ENCODE peak calls at places on chromosome 3, in six cellular contexts. One of them, this sample, is unnamed.
A peak's percentile ranks its signal among the peaks of the same experiment; 100 is the strongest.

GRCh38 chr3:105513886-105514285 is 147.2 kb downstream of the ALCAM start:
- DNase-seq in H1: no peak
- DNase-seq in HepG2: no peak
- DNase-seq in HCT116: no peak
- DNase-seq in GM12878: no peak
- DNase-seq in K562: no peak
- DNase-seq in this sample: no peak

GRCh38 chr3:160210799-160211221 is 14.4 kb upstream of the C3orf80 start:
- DNase-seq in HCT116: peak; percentile 62
- DNase-seq in K562: peak; percentile 23
- DNase-seq in H1: no peak
- DNase-seq in HepG2: peak; percentile 11
- DNase-seq in GM12878: no peak
- DNase-seq in this sample: no peak

GRCh38 chr3:126180477-126181397 is at the start of gene ALDH1L1:
- DNase-seq in HCT116: no peak
- DNase-seq in K562: no peak
- DNase-seq in GM12878: no peak
- DNase-seq in HepG2: peak; percentile 69
- DNase-seq in H1: peak; percentile 84
- DNase-seq in this sample: peak; percentile 33

GRCh38 chr3:16303037-16303436 is 38.0 kb downstream of the OXNAD1 start:
- DNase-seq in HepG2: no peak
- DNase-seq in HCT116: no peak
- DNase-seq in H1: no peak
- DNase-seq in GM12878: no peak
- DNase-seq in K562: no peak
- DNase-seq in this sample: no peak

GRCh38 chr3:65581313-65581712 is 457.4 kb downstream of the MAGI1 start:
- DNase-seq in HCT116: no peak
- DNase-seq in GM12878: no peak
- DNase-seq in HepG2: no peak
- DNase-seq in K562: no peak
- DNase-seq in H1: no peak
- DNase-seq in this sample: no peak

GRCh38 chr3:4297486-4297885 is 5.7 kb upstream of the SETMAR start:
- DNase-seq in HCT116: no peak
- DNase-seq in K562: no peak
- DNase-seq in H1: no peak
- DNase-seq in HepG2: no peak
- DNase-seq in GM12878: no peak
- DNase-seq in this sample: no peak

GRCh38 chr3:53551324-53551723 is 56.9 kb downstream of the CACNA1D start:
- DNase-seq in HCT116: no peak
- DNase-seq in K562: no peak
- DNase-seq in H1: no peak
- DNase-seq in GM12878: no peak
- DNase-seq in HepG2: no peak
- DNase-seq in this sample: no peak

GRCh38 chr3:66195347-66195783 is 25.4 kb upstream of the SLC25A26 start:
- DNase-seq in K562: no peak
- DNase-seq in HepG2: no peak
- DNase-seq in HCT116: peak; percentile 62
- DNase-seq in GM12878: no peak
- DNase-seq in H1: peak; percentile 73
- DNase-seq in this sample: no peak

GRCh38 chr3:43378066-43378935 is 92.0 kb downstream of the SNRK start:
- DNase-seq in H1: no peak
- DNase-seq in GM12878: peak; percentile 4
- DNase-seq in HCT116: peak; percentile 39
- DNase-seq in K562: peak; percentile 73
- DNase-seq in HepG2: peak; percentile 31
- DNase-seq in this sample: peak; percentile 46

GRCh38 chr3:13939206-13939605 is 59.3 kb upstream of the WNT7A start:
- DNase-seq in HCT116: no peak
- DNase-seq in HepG2: no peak
- DNase-seq in K562: no peak
- DNase-seq in H1: no peak
- DNase-seq in GM12878: no peak
- DNase-seq in this sample: no peak

GRCh38 chr3:64399205-64399800 is 174.0 kb upstream of the PRICKLE2 start:
- DNase-seq in K562: peak; percentile 14
- DNase-seq in HCT116: peak; percentile 7
- DNase-seq in GM12878: no peak
- DNase-seq in HepG2: peak; percentile 21
- DNase-seq in H1: no peak
- DNase-seq in this sample: peak; percentile 55

GRCh38 chr3:17157713-17158112 is 273.0 kb downstream of the PLCL2 start:
- DNase-seq in K562: no peak
- DNase-seq in HCT116: no peak
- DNase-seq in H1: no peak
- DNase-seq in HepG2: no peak
- DNase-seq in GM12878: no peak
- DNase-seq in this sample: no peak

GRCh38 chr3:44771424-44772098 is 10.0 kb downstream of the KIF15 start:
- DNase-seq in HCT116: no peak
- DNase-seq in HepG2: no peak
- DNase-seq in GM12878: no peak
- DNase-seq in K562: no peak
- DNase-seq in H1: no peak
- DNase-seq in this sample: no peak

GRCh38 chr3:124397088-124397487 is 333.2 kb upstream of the UMPS start:
- DNase-seq in GM12878: no peak
- DNase-seq in K562: no peak
- DNase-seq in H1: no peak
- DNase-seq in HepG2: no peak
- DNase-seq in HCT116: no peak
- DNase-seq in this sample: no peak

GRCh38 chr3:50806806-50807205 is 132.1 kb downstream of the DOCK3 start:
- DNase-seq in H1: no peak
- DNase-seq in GM12878: no peak
- DNase-seq in HCT116: no peak
- DNase-seq in HepG2: no peak
- DNase-seq in K562: no peak
- DNase-seq in this sample: peak; percentile 32

GRCh38 chr3:138862531-138862923 is 27.8 kb upstream of the PIK3CB start:
- DNase-seq in GM12878: no peak
- DNase-seq in HCT116: peak; percentile 12
- DNase-seq in K562: no peak
- DNase-seq in H1: peak; percentile 49
- DNase-seq in HepG2: no peak
- DNase-seq in this sample: peak; percentile 42

DNA sequence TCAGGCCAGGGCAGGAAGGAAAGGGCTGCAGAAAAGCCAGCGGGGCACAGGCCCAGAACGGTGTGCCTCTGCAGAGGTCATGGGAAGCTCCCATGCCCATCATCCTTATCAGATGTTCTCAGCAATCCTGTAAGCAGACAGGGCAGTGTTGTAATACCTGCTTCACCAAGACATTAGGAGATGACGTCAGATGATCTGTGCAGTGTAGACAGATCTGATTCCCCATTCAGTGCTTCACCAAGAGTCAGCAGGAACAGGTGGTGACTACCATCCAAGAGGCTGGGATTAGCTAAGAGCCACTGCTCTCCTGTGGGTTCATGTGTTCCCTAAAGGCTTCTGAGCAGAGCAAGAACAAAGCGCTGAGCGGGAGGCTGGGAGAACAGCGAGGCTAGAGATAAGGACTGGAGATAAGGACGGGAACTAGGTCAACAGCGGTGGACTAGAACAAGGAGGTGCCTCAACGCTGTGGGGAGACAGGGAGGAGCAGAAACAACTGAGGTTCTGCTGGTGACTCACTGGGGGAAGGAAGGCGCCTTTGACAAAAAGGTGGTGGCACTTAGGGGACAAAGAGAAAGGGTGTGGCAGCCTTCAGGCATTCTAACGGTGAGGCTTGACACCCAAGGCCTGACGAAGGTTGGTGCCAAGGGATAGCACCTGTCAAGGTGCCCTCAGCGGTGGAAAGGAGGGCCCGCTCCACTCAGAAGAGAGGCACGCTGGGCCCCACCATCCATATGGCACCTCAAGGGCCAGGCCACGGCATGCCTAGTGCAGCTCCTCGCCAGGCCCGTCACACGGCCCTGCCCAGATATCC is 28.4 kb downstream of the CCDC12 start:
- DNase-seq in HCT116: peak; percentile 64
- DNase-seq in GM12878: no peak
- DNase-seq in K562: peak; percentile 82
- DNase-seq in H1: no peak
- DNase-seq in HepG2: peak; percentile 88
- DNase-seq in this sample: no peak
- TF ChIP-seq ZNF274 in HCT116: no peak
- TF ChIP-seq ZNF274 in GM12878: no peak
- TF ChIP-seq ZNF274 in K562: no peak
- TF ChIP-seq ZNF274 in H1: no peak
- TF ChIP-seq ZNF274 in HepG2: peak; percentile 14
- TF ChIP-seq ZNF274 in this sample: no peak

DNA sequence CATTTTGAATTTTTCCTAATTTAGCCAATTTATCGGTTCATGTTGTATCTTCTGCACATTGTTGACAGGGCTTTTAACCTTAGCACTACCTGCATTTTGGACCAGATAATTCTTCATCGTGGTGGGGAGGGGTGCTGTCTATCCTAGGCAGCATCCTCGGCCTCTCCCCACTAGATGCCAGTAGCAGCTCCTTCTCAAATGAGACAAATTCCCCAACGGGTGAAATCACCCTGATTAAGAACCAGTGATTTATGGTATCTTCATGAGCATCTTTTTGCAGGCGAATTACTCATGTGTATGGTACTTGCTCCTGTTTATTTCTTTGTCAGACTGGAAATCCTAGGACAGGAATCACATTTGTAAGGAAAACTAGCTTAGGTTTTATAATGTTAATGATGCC is 68.0 kb downstream of the C3orf70 start:
- DNase-seq in HepG2: no peak
- DNase-seq in H1: no peak
- DNase-seq in K562: no peak
- DNase-seq in HCT116: no peak
- DNase-seq in GM12878: no peak
- DNase-seq in this sample: no peak
- TF ChIP-seq ZNF274 in HepG2: no peak
- TF ChIP-seq ZNF274 in H1: no peak
- TF ChIP-seq ZNF274 in K562: no peak
- TF ChIP-seq ZNF274 in HCT116: no peak
- TF ChIP-seq ZNF274 in GM12878: no peak
- TF ChIP-seq ZNF274 in this sample: no peak

DNA sequence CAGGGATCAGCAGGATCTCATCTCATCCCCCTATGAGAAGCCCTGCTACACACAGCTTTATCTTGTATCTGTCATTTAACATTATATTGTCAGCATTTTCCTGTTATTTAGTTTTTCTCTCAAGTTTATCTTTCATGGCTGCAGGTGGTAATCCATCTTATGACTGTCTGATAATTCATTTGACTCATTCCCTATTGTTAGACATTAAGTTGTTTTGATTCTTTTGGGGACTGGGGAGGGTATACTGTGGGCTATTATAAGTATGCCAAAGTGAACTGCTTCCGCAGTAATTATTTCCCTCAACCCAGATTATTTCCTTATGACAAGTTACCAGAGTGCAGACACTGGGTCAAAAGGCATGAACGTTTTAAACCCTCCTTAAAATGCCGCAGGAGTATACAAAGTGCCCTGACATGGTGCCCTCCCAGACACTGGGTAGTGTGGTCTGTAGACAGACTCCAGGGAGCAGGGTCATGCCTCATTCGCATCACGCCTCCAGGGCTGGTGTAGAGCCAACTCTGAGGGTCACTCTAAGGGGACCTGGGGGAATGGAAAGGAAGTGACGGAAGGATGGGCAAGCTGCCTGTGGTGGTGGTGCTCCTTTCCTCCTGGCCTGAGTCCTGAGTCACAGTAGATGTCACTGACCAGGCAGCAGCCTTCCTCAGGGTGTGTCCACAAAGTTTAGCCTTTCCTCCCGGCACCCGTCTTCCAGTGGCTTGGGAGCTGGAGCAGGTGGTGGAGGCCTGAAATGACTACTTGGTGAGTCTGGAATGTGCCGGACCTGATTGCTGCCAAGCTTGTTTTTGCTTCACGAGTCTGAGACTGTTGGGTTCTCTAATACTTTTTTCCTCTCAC is 11.6 kb downstream of the GPR160 start:
- DNase-seq in GM12878: no peak
- DNase-seq in K562: no peak
- DNase-seq in H1: peak; percentile 42
- DNase-seq in HCT116: no peak
- DNase-seq in HepG2: no peak
- DNase-seq in this sample: no peak
- TF ChIP-seq ZNF274 in GM12878: no peak
- TF ChIP-seq ZNF274 in K562: no peak
- TF ChIP-seq ZNF274 in H1: no peak
- TF ChIP-seq ZNF274 in HCT116: no peak
- TF ChIP-seq ZNF274 in HepG2: no peak
- TF ChIP-seq ZNF274 in this sample: no peak

GRCh38 chr3:57079221-57079831 is 18.9 kb downstream of the SPATA12 start:
- DNase-seq in H1: no peak
- DNase-seq in HepG2: peak; percentile 28
- DNase-seq in GM12878: no peak
- DNase-seq in K562: peak; percentile 90
- DNase-seq in HCT116: no peak
- DNase-seq in this sample: peak; percentile 47

GRCh38 chr3:57080171-57080570 is 19.7 kb downstream of the SPATA12 start:
- DNase-seq in HepG2: no peak
- DNase-seq in H1: no peak
- DNase-seq in GM12878: no peak
- DNase-seq in K562: no peak
- DNase-seq in HCT116: no peak
- DNase-seq in this sample: no peak

GRCh38 chr3:57076422-57076951 is 16.0 kb downstream of the SPATA12 start:
- DNase-seq in HepG2: no peak
- DNase-seq in K562: no peak
- DNase-seq in H1: no peak
- DNase-seq in HCT116: no peak
- DNase-seq in GM12878: no peak
- DNase-seq in this sample: no peak

GRCh38 chr3:57077630-57078365 is 17.3 kb downstream of the SPATA12 start:
- DNase-seq in H1: no peak
- DNase-seq in K562: no peak
- DNase-seq in HepG2: peak; percentile 70
- DNase-seq in GM12878: no peak
- DNase-seq in HCT116: no peak
- DNase-seq in this sample: no peak

DNA sequence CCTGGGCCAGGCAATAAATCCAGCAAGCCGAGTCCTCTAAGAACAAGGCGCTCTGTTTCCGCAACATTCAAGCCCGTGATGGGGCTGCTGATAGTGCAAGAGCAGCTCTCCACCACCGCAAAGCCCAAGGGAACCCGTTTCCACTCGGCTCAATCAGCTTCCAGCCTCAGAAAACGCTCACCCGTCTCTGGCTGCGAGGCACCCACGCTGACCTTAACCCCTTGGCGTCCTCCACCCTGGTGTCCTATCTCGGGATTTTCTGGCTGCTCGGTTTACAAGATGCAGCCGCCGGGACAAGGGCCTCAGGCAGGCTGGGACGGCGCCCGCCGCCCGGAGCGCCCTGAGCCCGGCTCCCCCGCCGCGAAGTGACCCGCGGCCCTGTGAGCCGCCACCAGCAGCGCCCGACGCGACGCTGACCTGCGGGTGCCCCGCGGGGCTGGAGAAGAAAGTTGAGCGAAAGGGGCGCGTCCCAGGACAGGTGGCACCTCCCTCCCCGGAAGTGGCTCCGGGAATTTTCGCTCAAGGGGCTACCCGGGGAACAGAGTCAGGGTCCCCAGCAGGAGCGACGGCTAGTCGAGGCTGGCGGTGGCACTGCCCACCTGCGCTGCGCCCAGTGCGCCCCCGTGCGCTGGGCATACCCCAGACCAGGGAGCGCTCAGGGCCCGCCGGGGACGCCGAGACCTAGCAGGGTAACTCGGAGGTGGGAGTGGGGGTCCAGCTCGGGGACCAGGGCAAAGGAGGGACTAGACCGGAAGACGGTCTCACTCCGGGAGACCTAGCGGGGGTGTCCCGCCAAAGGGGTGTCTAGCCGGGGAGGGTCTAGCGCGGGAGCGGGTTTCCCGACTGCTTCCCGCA is 18.1 kb downstream of the SPATA12 start:
- DNase-seq in K562: peak; percentile 56
- DNase-seq in HepG2: peak; percentile 30
- DNase-seq in HCT116: no peak
- DNase-seq in GM12878: no peak
- DNase-seq in H1: peak; percentile 89
- DNase-seq in this sample: no peak
- TF ChIP-seq ZNF274 in K562: no peak
- TF ChIP-seq ZNF274 in HepG2: no peak
- TF ChIP-seq ZNF274 in HCT116: no peak
- TF ChIP-seq ZNF274 in GM12878: no peak
- TF ChIP-seq ZNF274 in H1: no peak
- TF ChIP-seq ZNF274 in this sample: no peak

This sample was measured in NT2/D1.